ENCODE peak calls at places on chromosome 3, in six cellular contexts. S is foreskin fibroblast; X is CD8-positive, alpha-beta T cell; C is PC-3; R is dorsolateral prefrontal cortex; L is neural progenitor cell. K is an unnamed sample.

GRCh38 chr3:15860014-15860934 is 62.5 kb upstream of the ANKRD28 start:
- DNase-seq in S (peak; percentile 78), L (peak; percentile 74), C (peak; percentile 69), R (no peak), X (peak; percentile 12), K (no peak)

GRCh38 chr3:44355634-44356033 is 17.1 kb downstream of the TCAIM start:
- DNase-seq in C (peak; percentile 60), S (peak; percentile 83), X (no peak), R (no peak), L (no peak), K (no peak)

GRCh38 chr3:128504957-128505730 is 12.1 kb upstream of the GATA2 start:
- DNase-seq in X (no peak), S (peak; percentile 8), R (no peak), C (peak; percentile 60), L (no peak), K (no peak)

GRCh38 chr3:55172913-55173312 is 245.1 kb upstream of the LRTM1 start:
- DNase-seq in X (no peak), S (no peak), L (no peak), R (no peak), C (no peak), K (no peak)

GRCh38 chr3:141845407-141846049 is 30.9 kb upstream of the ATP1B3 start:
- DNase-seq in C (no peak), S (no peak), L (peak; percentile 50), R (no peak), X (peak; percentile 48), K (no peak)

GRCh38 chr3:121660356-121661171 is at the start of gene HCLS1:
- DNase-seq in X (peak; percentile 71), C (no peak), R (no peak), L (no peak), S (peak; percentile 48), K (peak; percentile 83)

GRCh38 chr3:56593455-56594158 is 36.6 kb downstream of the CCDC66 start:
- DNase-seq in L (no peak), C (peak; percentile 13), R (no peak), X (peak; percentile 62), S (no peak), K (no peak)

GRCh38 chr3:64158334-64158733 is 66.9 kb downstream of the PRICKLE2 start:
- DNase-seq in S (peak; percentile 32), X (no peak), L (no peak), C (peak; percentile 64), R (no peak), K (no peak)

GRCh38 chr3:71189480-71189879 is 394.0 kb downstream of the FOXP1 start:
- DNase-seq in R (no peak), C (peak; percentile 5), L (no peak), X (no peak), S (peak; percentile 36), K (no peak)

GRCh38 chr3:50256978-50257890 is 11.7 kb upstream of the SEMA3B start:
- DNase-seq in R (no peak), L (peak; percentile 71), X (peak; percentile 44), C (peak; percentile 67), S (peak; percentile 71), K (no peak)

GRCh38 chr3:37163262-37164020 is 10.9 kb downstream of the LRRFIP2 start:
- DNase-seq in S (peak; percentile 98), C (no peak), L (peak; percentile 27), X (no peak), R (no peak), K (no peak)

GRCh38 chr3:106699093-106699492 is 678.1 kb upstream of the CCDC54 start:
- DNase-seq in C (no peak), R (no peak), L (peak; percentile 66), S (no peak), X (no peak), K (no peak)

GRCh38 chr3:14788644-14789043 is 30.1 kb upstream of the FGD5 start:
- DNase-seq in S (no peak), L (no peak), C (no peak), R (peak; percentile 2), X (no peak), K (no peak)

GRCh38 chr3:172607305-172608121 is 84.3 kb upstream of the TNFSF10 start:
- DNase-seq in S (peak; percentile 82), L (peak; percentile 52), X (no peak), C (peak; percentile 73), R (no peak), K (no peak)

GRCh38 chr3:194282436-194283122 is 68.5 kb downstream of the CPN2 start:
- DNase-seq in C (no peak), L (no peak), S (no peak), R (peak; percentile 13), X (no peak), K (no peak)

DNA sequence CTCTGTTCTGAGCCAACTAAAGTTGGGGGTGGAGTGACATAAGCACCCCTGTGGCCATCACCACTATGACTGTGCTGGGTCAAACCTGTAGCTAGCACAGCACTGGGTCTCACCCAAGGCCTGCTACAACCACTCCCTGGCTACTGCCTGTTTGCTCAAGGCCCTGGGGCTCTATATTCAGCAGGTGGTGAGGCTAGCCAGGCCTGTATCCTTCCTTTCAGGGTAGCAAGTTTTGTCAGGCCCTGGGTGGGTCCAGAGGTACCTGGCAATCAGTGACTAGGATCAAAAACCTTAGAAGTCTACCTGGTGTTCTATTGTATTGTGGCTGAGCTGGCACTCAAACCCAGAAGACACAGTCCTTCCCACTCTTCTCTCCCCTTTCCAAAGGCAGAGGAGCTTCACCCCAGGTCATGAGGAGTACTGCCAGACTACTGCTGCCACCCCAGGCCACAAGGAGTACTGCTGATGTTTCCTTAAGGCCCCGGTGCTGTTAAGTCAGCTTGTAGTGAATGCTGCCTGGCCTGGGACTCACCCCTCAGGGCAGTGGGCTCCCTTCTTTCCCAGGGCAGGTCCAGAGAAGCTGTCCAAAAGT is 170.8 kb downstream of the IGSF11 start:
- DNase-seq in L (peak; percentile 20), X (no peak), C (no peak), S (no peak), R (no peak), K (no peak)
- TF ChIP-seq CTCF in L (peak; percentile 42), X (no peak), C (peak; percentile 48), S (no peak), R (no peak), K (peak; percentile 62)

DNA sequence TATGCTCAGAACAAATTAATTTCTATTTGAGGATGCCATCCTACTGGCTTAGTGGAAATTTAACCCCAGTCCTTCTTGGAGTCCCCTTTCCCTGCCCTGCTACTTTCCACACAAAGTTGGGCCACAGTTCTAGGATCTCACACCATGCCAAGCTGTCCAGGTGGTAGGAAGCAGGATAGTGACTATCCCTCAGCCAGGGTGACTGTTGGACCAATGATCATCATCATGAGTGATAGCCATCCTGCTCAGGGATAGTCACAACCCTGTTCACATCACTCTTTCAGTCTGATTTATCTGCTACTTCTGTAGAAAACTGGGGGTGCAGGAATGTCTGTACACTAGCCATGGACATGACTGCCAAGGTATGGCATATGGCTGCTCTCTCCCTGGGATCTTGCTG is 12.8 kb downstream of the HRG start:
- DNase-seq in C (no peak), X (no peak), R (no peak), S (no peak), L (no peak), K (no peak)
- H3K4me3 ChIP-seq in C (no peak overlapping the region), X (no peak overlapping the region), R (no peak overlapping the region), S (no peak overlapping the region), L (no peak overlapping the region), K (no peak overlapping the region)

GRCh38 chr3:27342279-27342678 is 26.9 kb downstream of the NEK10 start:
- DNase-seq in L (no peak), R (no peak), X (no peak), S (no peak), C (no peak), K (no peak)
- TF ChIP-seq CTCF in L (no peak), R (no peak), X (no peak), S (no peak), C (no peak), K (no peak)

DNA sequence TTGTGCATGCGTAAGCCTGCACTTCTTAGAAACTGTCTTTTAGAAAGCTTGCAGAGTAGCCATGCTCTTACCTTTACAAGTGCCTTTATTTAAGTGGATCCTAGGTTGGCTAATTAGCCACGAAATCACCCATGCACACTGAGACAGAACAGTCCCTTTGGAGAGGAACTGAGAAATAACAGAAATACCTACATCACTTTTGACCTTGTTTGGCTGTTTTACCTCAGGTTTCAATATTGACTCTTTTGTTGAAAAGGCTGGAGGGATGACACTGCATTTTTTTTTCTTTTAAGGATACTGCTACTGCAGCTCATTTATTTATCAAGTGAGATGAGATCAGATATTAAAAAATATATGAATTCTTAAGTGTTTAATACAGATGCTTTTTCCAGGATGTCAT is 155.6 kb upstream of the GOLIM4 start:
- DNase-seq in R (no peak), S (no peak), C (no peak), X (no peak), L (peak; percentile 26), K (peak; percentile 68)
- H3K4me3 ChIP-seq in R (no peak overlapping the region), S (no peak overlapping the region), C (no peak overlapping the region), X (no peak overlapping the region), L (peak overlapping the region; percentile 86), K (peak overlapping the region; percentile 89)

K was measured in GM12864.